ENCODE peak calls at places on chromosome 16, in four cellular contexts. F is ecto neural progenitor cell, C is glutamatergic neuron, Y is nucleus accumbens. W is an unnamed sample.

GRCh38 chr16:70610273-70611223 is 35.8 kb upstream of the IL34 start:
- DNase-seq in F (no peak), C (no peak), Y (no peak), W (no peak)

GRCh38 chr16:68992521-68992920 is 112.9 kb upstream of the HAS3 start:
- DNase-seq in F (no peak), C (no peak), Y (no peak), W (no peak)

GRCh38 chr16:55506708-55507107 is 2.2 kb upstream of the LPCAT2 start:
- DNase-seq in F (no peak), C (no peak), Y (no peak), W (no peak)

GRCh38 chr16:54026456-54026855 is 260.1 kb downstream of the IRX3 start:
- DNase-seq in F (no peak), C (no peak), Y (no peak), W (no peak)

GRCh38 chr16:47033176-47033575 is 59.7 kb upstream of the DNAJA2 start:
- DNase-seq in F (no peak), C (peak), Y (no peak), W (no peak)

GRCh38 chr16:54927125-54928015 is 3.3 kb upstream of the IRX5 start:
- DNase-seq in F (no peak), C (no peak), Y (no peak), W (no peak)

GRCh38 chr16:74700206-74701040 is at the start of gene MLKL:
- DNase-seq in F (no peak), C (peak), Y (no peak), W (peak)

GRCh38 chr16:86662740-86663139 is 84.4 kb downstream of the FOXL1 start:
- DNase-seq in F (no peak), C (no peak), Y (no peak), W (no peak)

GRCh38 chr16:29784901-29785500 is 5.5 kb upstream of the KIF22 start:
- DNase-seq in F (peak), C (peak), Y (no peak), W (peak)